ENCODE peak calls at places on chromosomes 1 and 21, in six cellular contexts. E, Z, V, U, N and T are unnamed samples.

GRCh38 chr1:6869002-6869380 is 83.7 kb downstream of the CAMTA1 start:
- DNase-seq in Z (no peak), N (no peak), V (no peak), U (no peak), E (no peak), T (no peak)

GRCh38 chr1:15260418-15261154 is 13.6 kb downstream of the FHAD1 start:
- DNase-seq in E (no peak), U (no peak), N (peak; percentile 65), V (no peak), Z (no peak), T (no peak)

GRCh38 chr1:40438391-40439015 is 11.8 kb upstream of the ZFP69B start:
- DNase-seq in E (no peak), Z (peak; percentile 16), N (peak; percentile 29), U (no peak), V (no peak), T (no peak)

GRCh38 chr1:205248793-205249601 is 21.3 kb downstream of the TMCC2 start:
- DNase-seq in Z (no peak), U (peak; percentile 74), V (peak; percentile 25), N (no peak), E (no peak), T (no peak)

GRCh38 chr21:38965910-38966504 is 160.3 kb downstream of the ETS2 start:
- DNase-seq in V (no peak), U (no peak), N (peak; percentile 16), E (no peak), Z (no peak), T (no peak)

GRCh38 chr1:47558601-47559593 is 121.1 kb downstream of the FOXD2 start:
- DNase-seq in N (no peak), U (no peak), E (no peak), Z (no peak), V (no peak), T (no peak)

GRCh38 chr1:230977781-230978490 is 725 bp downstream of the TTC13 start:
- DNase-seq in U (no peak), Z (peak; percentile 38), V (no peak), N (no peak), E (no peak), T (no peak)

GRCh38 chr1:59903136-59903754 is 23.3 kb downstream of the CYP2J2 start:
- DNase-seq in Z (peak; percentile 18), V (no peak), E (no peak), U (no peak), N (peak; percentile 20), T (no peak)

GRCh38 chr1:232123775-232124659 is 497.4 kb downstream of the DISC1 start:
- DNase-seq in E (no peak), N (peak; percentile 25), U (no peak), V (no peak), Z (no peak), T (no peak)

GRCh38 chr21:16181024-16181423 is 451.2 kb downstream of the USP25 start:
- DNase-seq in N (peak; percentile 55), E (no peak), Z (no peak), U (no peak), V (no peak), T (peak; percentile 58)

GRCh38 chr1:178238722-178239510 is 145.0 kb downstream of the RASAL2 start:
- DNase-seq in N (peak; percentile 83), E (peak; percentile 97), Z (no peak), U (no peak), V (peak; percentile 88), T (peak; percentile 92)

GRCh38 chr1:118821801-118822200 is 166.3 kb downstream of the TBX15 start:
- DNase-seq in Z (no peak), E (no peak), N (no peak), V (no peak), U (no peak), T (no peak)

GRCh38 chr1:212873518-212873917 is 15.4 kb downstream of the FLVCR1 start:
- DNase-seq in V (no peak), E (no peak), Z (peak; percentile 45), N (no peak), U (no peak), T (no peak)

GRCh38 chr1:5250336-5250735 is 595.9 kb downstream of the AJAP1 start:
- DNase-seq in Z (no peak), V (no peak), E (no peak), U (no peak), N (no peak), T (no peak)

GRCh38 chr1:99266731-99267130 is 2.4 kb downstream of the PLPPR4 start:
- DNase-seq in Z (no peak), N (peak; percentile 52), V (peak; percentile 11), E (peak; percentile 93), U (no peak), T (peak; percentile 62)

GRCh38 chr1:239802275-239802674 is 289.4 kb upstream of the FMN2 start:
- DNase-seq in V (no peak), N (no peak), U (no peak), Z (no peak), E (no peak), T (no peak)
- TF ChIP-seq CTCF in V (no peak), N (no peak), U (no peak), Z (no peak), E (no peak), T (no peak)

GRCh38 chr1:85259866-85260345 is 444 bp upstream of the C1orf52 start:
- DNase-seq in N (peak; percentile 29), V (no peak), Z (no peak), U (no peak), E (no peak), T (no peak)
- TF ChIP-seq CTCF in N (no peak), V (no peak), Z (no peak), U (no peak), E (no peak), T (no peak)

GRCh38 chr1:207651583-207651982 is 6.7 kb downstream of the CR1L start:
- DNase-seq in Z (no peak), N (no peak), E (no peak), U (no peak), V (no peak), T (no peak)

GRCh38 chr1:207649865-207650580 is 5.1 kb downstream of the CR1L start:
- DNase-seq in N (no peak), U (no peak), V (no peak), Z (no peak), E (no peak), T (no peak)

GRCh38 chr1:207658408-207658807 is 13.5 kb downstream of the CR1L start:
- DNase-seq in U (no peak), Z (no peak), V (no peak), N (no peak), E (no peak), T (no peak)

GRCh38 chr1:207658904-207659485 is 14.1 kb downstream of the CR1L start:
- DNase-seq in E (no peak), N (no peak), V (no peak), Z (no peak), U (no peak), T (no peak)

DNA sequence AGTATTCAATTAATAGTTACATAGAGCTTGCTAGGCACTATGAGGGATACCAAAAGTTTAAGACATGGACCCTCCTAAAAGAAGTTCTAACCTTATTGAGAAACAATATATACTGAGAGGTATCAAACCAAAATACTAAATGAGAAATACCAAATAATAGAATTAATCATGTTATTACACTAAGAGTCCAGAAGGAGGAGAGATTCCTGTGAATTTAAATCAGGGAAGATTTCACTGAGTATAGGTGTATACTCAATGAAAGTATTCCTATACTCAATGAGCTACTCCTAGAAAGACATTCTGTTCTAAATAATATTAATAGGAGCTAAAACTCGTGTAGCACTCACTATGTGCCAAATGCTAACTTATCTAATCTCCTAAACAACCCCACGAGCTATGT is 9.4 kb downstream of the CR1L start:
- DNase-seq in Z (no peak), N (no peak), V (no peak), U (no peak), E (no peak), T (no peak)
- TF ChIP-seq CTCF in Z (no peak), N (no peak), V (peak; percentile 29), U (no peak), E (peak; percentile 18), T (no peak)

DNA sequence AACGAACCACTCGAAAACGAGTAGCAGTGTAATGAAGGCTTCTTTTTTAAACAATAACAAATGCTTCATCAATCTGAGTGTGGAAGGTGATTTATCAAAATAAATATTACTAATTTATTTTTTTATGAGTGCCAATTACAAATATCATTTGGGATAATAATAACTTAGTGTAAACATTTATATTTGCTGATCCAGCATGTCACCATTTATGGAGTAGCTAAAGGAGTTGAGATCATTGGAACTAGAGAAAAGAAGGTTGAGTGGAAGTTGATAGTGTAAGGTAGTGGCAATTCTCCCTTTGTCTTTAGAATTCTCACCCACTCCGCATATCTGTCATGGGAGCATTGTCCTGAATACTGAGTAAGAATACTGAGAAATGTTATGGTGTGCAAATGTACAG is 67.1 kb upstream of the KIF26B start:
- DNase-seq in Z (no peak), U (no peak), N (no peak), V (no peak), E (no peak), T (no peak)
- TF ChIP-seq CTCF in Z (no peak), U (no peak), N (no peak), V (no peak), E (no peak), T (no peak)

GRCh38 chr1:173916667-173917066 is 460 bp downstream of the SERPINC1 start:
- DNase-seq in V (no peak), E (no peak), U (no peak), N (no peak), Z (no peak), T (no peak)

GRCh38 chr1:173917149-173917548 is at the start of gene SERPINC1:
- DNase-seq in N (no peak), Z (no peak), V (no peak), U (no peak), E (no peak), T (no peak)

GRCh38 chr1:173915596-173915995 is 1.5 kb downstream of the SERPINC1 start:
- DNase-seq in U (no peak), N (no peak), V (no peak), E (no peak), Z (no peak), T (no peak)

GRCh38 chr1:173913111-173913510 is 4.0 kb downstream of the SERPINC1 start:
- DNase-seq in Z (no peak), E (no peak), V (no peak), U (no peak), N (no peak), T (no peak)

GRCh38 chr1:173914366-173914871 is 2.7 kb downstream of the SERPINC1 start:
- DNase-seq in E (no peak), N (peak; percentile 20), Z (peak; percentile 62), V (no peak), U (no peak), T (no peak)
- TF ChIP-seq CTCF in E (peak; percentile 47), N (peak; percentile 74), Z (peak; percentile 77), V (peak; percentile 36), U (peak; percentile 30), T (peak; percentile 55)

GRCh38 chr1:35269989-35270289 is 1.4 kb downstream of the ZMYM4 start:
- DNase-seq in Z (no peak), E (no peak), U (no peak), N (no peak), V (no peak), T (no peak)

GRCh38 chr1:35266306-35266705 is 2.2 kb upstream of the ZMYM4 start:
- DNase-seq in N (no peak), Z (no peak), V (no peak), E (no peak), U (no peak), T (no peak)

GRCh38 chr1:35269190-35269988 is 880 bp downstream of the ZMYM4 start:
- DNase-seq in Z (peak; percentile 10), E (no peak), V (no peak), N (no peak), U (no peak), T (no peak)

GRCh38 chr1:35264861-35265260 is 3.6 kb upstream of the ZMYM4 start:
- DNase-seq in Z (peak; percentile 7), U (no peak), N (peak; percentile 11), E (peak; percentile 57), V (no peak), T (peak; percentile 72)

GRCh38 chr1:35268282-35269189 is at the start of gene ZMYM4:
- DNase-seq in E (peak; percentile 87), N (peak; percentile 97), V (peak; percentile 99), U (peak; percentile 95), Z (peak; percentile 99), T (peak; percentile 99)
- TF ChIP-seq CTCF in E (no peak), N (peak; percentile 27), V (no peak), U (peak; percentile 34), Z (peak; percentile 2), T (no peak)